ENCODE peak calls at places on chromosome 5, in seven cellular contexts. One of them, this sample, is unnamed.

GRCh38 chr5:113450366-113451328 is 15.9 kb upstream of the TSSK1B start:
- DNase-seq in neural progenitor cell: no peak
- DNase-seq in fibroblast of pulmonary artery: peak
- DNase-seq in spleen: no peak
- DNase-seq in body of pancreas: no peak
- DNase-seq in DND-41: peak
- DNase-seq in heart right ventricle: no peak
- DNase-seq in this sample: no peak

GRCh38 chr5:66223637-66224036 is 79.5 kb downstream of the SREK1 start:
- DNase-seq in neural progenitor cell: no peak
- DNase-seq in fibroblast of pulmonary artery: peak
- DNase-seq in spleen: no peak
- DNase-seq in body of pancreas: no peak
- DNase-seq in DND-41: no peak
- DNase-seq in heart right ventricle: no peak
- DNase-seq in this sample: peak

GRCh38 chr5:138438724-138439536 is at the start of gene REEP2:
- DNase-seq in neural progenitor cell: peak
- DNase-seq in fibroblast of pulmonary artery: peak
- DNase-seq in spleen: peak
- DNase-seq in body of pancreas: peak
- DNase-seq in DND-41: peak
- DNase-seq in heart right ventricle: no peak
- DNase-seq in this sample: peak

GRCh38 chr5:110951373-110951791 is 120.1 kb upstream of the TSLP start:
- DNase-seq in neural progenitor cell: no peak
- DNase-seq in fibroblast of pulmonary artery: peak
- DNase-seq in spleen: no peak
- DNase-seq in body of pancreas: no peak
- DNase-seq in DND-41: no peak
- DNase-seq in heart right ventricle: no peak
- DNase-seq in this sample: no peak

GRCh38 chr5:78747703-78748359 is 99.3 kb upstream of the LHFPL2 start:
- DNase-seq in neural progenitor cell: no peak
- DNase-seq in fibroblast of pulmonary artery: peak
- DNase-seq in spleen: no peak
- DNase-seq in body of pancreas: no peak
- DNase-seq in DND-41: no peak
- DNase-seq in heart right ventricle: no peak
- DNase-seq in this sample: no peak

GRCh38 chr5:96809898-96810297 is 2.2 kb upstream of the ERAP1 start:
- DNase-seq in neural progenitor cell: no peak
- DNase-seq in fibroblast of pulmonary artery: no peak
- DNase-seq in spleen: no peak
- DNase-seq in body of pancreas: no peak
- DNase-seq in DND-41: no peak
- DNase-seq in heart right ventricle: no peak
- DNase-seq in this sample: peak

GRCh38 chr5:13987843-13988464 is 43.5 kb upstream of the DNAH5 start:
- DNase-seq in neural progenitor cell: peak
- DNase-seq in fibroblast of pulmonary artery: peak
- DNase-seq in spleen: no peak
- DNase-seq in body of pancreas: peak
- DNase-seq in DND-41: no peak
- DNase-seq in heart right ventricle: peak
- DNase-seq in this sample: peak

GRCh38 chr5:6461793-6462650 is 13.4 kb downstream of the UBE2QL1 start:
- DNase-seq in neural progenitor cell: no peak
- DNase-seq in fibroblast of pulmonary artery: no peak
- DNase-seq in spleen: no peak
- DNase-seq in body of pancreas: no peak
- DNase-seq in DND-41: no peak
- DNase-seq in heart right ventricle: no peak
- DNase-seq in this sample: no peak

GRCh38 chr5:1652873-1653707 is 129.3 kb upstream of the LPCAT1 start:
- DNase-seq in neural progenitor cell: no peak
- DNase-seq in fibroblast of pulmonary artery: no peak
- DNase-seq in spleen: no peak
- DNase-seq in body of pancreas: no peak
- DNase-seq in DND-41: peak
- DNase-seq in heart right ventricle: no peak
- DNase-seq in this sample: peak

GRCh38 chr5:150293091-150293941 is 3.7 kb upstream of the CAMK2A start:
- DNase-seq in neural progenitor cell: no peak
- DNase-seq in fibroblast of pulmonary artery: no peak
- DNase-seq in spleen: peak
- DNase-seq in body of pancreas: no peak
- DNase-seq in DND-41: no peak
- DNase-seq in heart right ventricle: no peak
- DNase-seq in this sample: no peak

GRCh38 chr5:110884005-110884404 is 145.2 kb downstream of the SLC25A46 start:
- DNase-seq in neural progenitor cell: no peak
- DNase-seq in fibroblast of pulmonary artery: peak
- DNase-seq in spleen: no peak
- DNase-seq in body of pancreas: no peak
- DNase-seq in DND-41: no peak
- DNase-seq in heart right ventricle: no peak
- DNase-seq in this sample: no peak

GRCh38 chr5:14895301-14895700 is 23.7 kb upstream of the ANKH start:
- DNase-seq in neural progenitor cell: no peak
- DNase-seq in fibroblast of pulmonary artery: no peak
- DNase-seq in spleen: no peak
- DNase-seq in body of pancreas: no peak
- DNase-seq in DND-41: no peak
- DNase-seq in heart right ventricle: no peak
- DNase-seq in this sample: no peak

GRCh38 chr5:36398137-36398536 is 96.4 kb upstream of the RANBP3L start:
- DNase-seq in neural progenitor cell: peak
- DNase-seq in fibroblast of pulmonary artery: peak
- DNase-seq in spleen: no peak
- DNase-seq in body of pancreas: no peak
- DNase-seq in DND-41: no peak
- DNase-seq in heart right ventricle: no peak
- DNase-seq in this sample: no peak

GRCh38 chr5:160824590-160824989 is 27.4 kb downstream of the ATP10B start:
- DNase-seq in neural progenitor cell: no peak
- DNase-seq in fibroblast of pulmonary artery: no peak
- DNase-seq in spleen: no peak
- DNase-seq in body of pancreas: no peak
- DNase-seq in DND-41: no peak
- DNase-seq in heart right ventricle: no peak
- DNase-seq in this sample: no peak

GRCh38 chr5:109125755-109126429 is 283.9 kb downstream of the PJA2 start:
- DNase-seq in neural progenitor cell: peak
- DNase-seq in fibroblast of pulmonary artery: no peak
- DNase-seq in spleen: no peak
- DNase-seq in body of pancreas: no peak
- DNase-seq in DND-41: peak
- DNase-seq in heart right ventricle: no peak
- DNase-seq in this sample: no peak

GRCh38 chr5:1480217-1480616 is 35.0 kb upstream of the SLC6A3 start:
- DNase-seq in neural progenitor cell: no peak
- DNase-seq in fibroblast of pulmonary artery: no peak
- DNase-seq in spleen: peak
- DNase-seq in body of pancreas: peak
- DNase-seq in DND-41: no peak
- DNase-seq in heart right ventricle: peak
- DNase-seq in this sample: no peak

GRCh38 chr5:150589791-150590601 is 50.5 kb upstream of the SYNPO start:
- DNase-seq in neural progenitor cell: peak
- DNase-seq in fibroblast of pulmonary artery: peak
- DNase-seq in spleen: peak
- DNase-seq in body of pancreas: peak
- DNase-seq in DND-41: no peak
- DNase-seq in heart right ventricle: peak
- DNase-seq in this sample: no peak

GRCh38 chr5:17805426-17805825 is 171.2 kb downstream of the TAF11L14 start:
- DNase-seq in neural progenitor cell: no peak
- DNase-seq in fibroblast of pulmonary artery: no peak
- DNase-seq in spleen: no peak
- DNase-seq in body of pancreas: no peak
- DNase-seq in DND-41: no peak
- DNase-seq in heart right ventricle: no peak
- DNase-seq in this sample: no peak

GRCh38 chr5:179314606-179315355 is 30.5 kb downstream of the ADAMTS2 start:
- DNase-seq in neural progenitor cell: no peak
- DNase-seq in fibroblast of pulmonary artery: no peak
- DNase-seq in spleen: peak
- DNase-seq in body of pancreas: no peak
- DNase-seq in DND-41: no peak
- DNase-seq in heart right ventricle: no peak
- DNase-seq in this sample: no peak

DNA sequence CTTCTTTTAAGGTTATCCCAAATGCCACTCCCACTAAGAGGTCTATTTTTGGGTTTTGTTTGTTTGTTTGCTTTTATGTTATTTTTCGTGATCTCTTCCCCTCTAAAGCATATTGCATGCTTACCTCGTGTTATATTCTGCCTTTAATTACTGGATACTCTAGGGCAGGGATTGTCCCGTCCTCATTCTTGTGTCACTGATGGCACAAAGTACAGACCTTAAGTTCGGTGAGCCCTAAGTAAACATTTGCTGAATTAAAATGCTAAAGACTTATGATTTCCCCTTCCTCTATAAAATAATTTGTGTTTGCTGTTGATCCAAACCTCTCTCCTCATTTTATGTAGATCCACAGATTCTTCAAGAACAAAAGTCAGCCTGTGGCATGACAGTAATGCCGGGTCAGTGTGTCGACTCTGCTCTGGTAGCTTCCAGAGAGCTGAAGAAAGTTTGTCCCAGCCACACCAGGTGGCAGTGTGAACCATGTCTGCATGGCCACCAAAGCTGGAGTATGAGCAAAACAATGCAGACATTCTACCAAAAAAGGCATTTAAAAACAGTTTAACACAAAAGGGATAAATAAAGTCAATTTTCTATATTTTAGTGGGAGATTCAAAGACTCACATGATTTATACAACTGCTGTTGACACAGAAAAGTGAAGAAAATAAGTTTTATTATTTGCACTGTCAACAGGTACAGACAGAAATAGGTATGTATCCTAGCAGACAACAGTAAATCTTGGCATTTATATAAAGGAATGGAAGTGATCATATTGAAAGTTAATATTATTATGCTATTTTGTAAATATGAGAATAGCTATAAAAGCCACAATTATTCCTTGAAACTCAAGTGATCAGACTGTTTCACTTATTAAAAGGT is 17.9 kb upstream of the POC5 start:
- DNase-seq in neural progenitor cell: peak
- DNase-seq in fibroblast of pulmonary artery: peak
- DNase-seq in spleen: no peak
- DNase-seq in body of pancreas: peak
- DNase-seq in DND-41: no peak
- DNase-seq in heart right ventricle: peak
- DNase-seq in this sample: peak
- TF ChIP-seq CTCF in neural progenitor cell: peak
- TF ChIP-seq CTCF in fibroblast of pulmonary artery: peak
- TF ChIP-seq CTCF in spleen: peak
- TF ChIP-seq CTCF in body of pancreas: peak
- TF ChIP-seq CTCF in DND-41: peak
- TF ChIP-seq CTCF in heart right ventricle: peak
- TF ChIP-seq CTCF in this sample: peak

DNA sequence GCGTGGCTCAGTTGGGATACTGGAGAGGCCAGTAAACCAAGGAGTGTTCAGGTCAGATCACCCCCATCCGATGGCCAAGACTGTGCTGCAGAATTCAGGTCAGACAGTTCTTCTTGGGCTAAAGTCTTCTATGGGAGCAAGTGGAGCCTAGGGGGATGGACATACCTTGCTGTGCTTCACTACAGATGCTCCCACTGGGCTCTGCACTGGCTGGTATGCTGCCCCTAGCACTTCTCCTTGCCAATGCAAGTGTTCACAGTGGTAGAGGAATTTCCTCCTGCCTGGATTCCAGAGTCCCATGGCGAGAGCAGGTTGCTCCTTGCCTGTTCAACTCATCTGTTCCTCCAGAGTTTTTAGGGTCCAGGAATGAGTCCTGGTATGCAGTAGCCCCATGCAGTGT is 134.2 kb upstream of the EDIL3 start:
- DNase-seq in neural progenitor cell: no peak
- DNase-seq in fibroblast of pulmonary artery: no peak
- DNase-seq in spleen: no peak
- DNase-seq in body of pancreas: no peak
- DNase-seq in DND-41: no peak
- DNase-seq in heart right ventricle: no peak
- DNase-seq in this sample: no peak
- TF ChIP-seq CTCF in neural progenitor cell: no peak
- TF ChIP-seq CTCF in fibroblast of pulmonary artery: no peak
- TF ChIP-seq CTCF in spleen: no peak
- TF ChIP-seq CTCF in body of pancreas: no peak
- TF ChIP-seq CTCF in DND-41: no peak
- TF ChIP-seq CTCF in heart right ventricle: no peak
- TF ChIP-seq CTCF in this sample: no peak

GRCh38 chr5:42636425-42636824 is 120.2 kb upstream of the CCDC152 start:
- DNase-seq in neural progenitor cell: peak
- DNase-seq in fibroblast of pulmonary artery: peak
- DNase-seq in spleen: no peak
- DNase-seq in body of pancreas: no peak
- DNase-seq in DND-41: no peak
- DNase-seq in heart right ventricle: no peak
- DNase-seq in this sample: no peak
- TF ChIP-seq CTCF in neural progenitor cell: peak
- TF ChIP-seq CTCF in fibroblast of pulmonary artery: peak
- TF ChIP-seq CTCF in spleen: no peak
- TF ChIP-seq CTCF in body of pancreas: no peak
- TF ChIP-seq CTCF in DND-41: peak
- TF ChIP-seq CTCF in heart right ventricle: no peak
- TF ChIP-seq CTCF in this sample: no peak

DNA sequence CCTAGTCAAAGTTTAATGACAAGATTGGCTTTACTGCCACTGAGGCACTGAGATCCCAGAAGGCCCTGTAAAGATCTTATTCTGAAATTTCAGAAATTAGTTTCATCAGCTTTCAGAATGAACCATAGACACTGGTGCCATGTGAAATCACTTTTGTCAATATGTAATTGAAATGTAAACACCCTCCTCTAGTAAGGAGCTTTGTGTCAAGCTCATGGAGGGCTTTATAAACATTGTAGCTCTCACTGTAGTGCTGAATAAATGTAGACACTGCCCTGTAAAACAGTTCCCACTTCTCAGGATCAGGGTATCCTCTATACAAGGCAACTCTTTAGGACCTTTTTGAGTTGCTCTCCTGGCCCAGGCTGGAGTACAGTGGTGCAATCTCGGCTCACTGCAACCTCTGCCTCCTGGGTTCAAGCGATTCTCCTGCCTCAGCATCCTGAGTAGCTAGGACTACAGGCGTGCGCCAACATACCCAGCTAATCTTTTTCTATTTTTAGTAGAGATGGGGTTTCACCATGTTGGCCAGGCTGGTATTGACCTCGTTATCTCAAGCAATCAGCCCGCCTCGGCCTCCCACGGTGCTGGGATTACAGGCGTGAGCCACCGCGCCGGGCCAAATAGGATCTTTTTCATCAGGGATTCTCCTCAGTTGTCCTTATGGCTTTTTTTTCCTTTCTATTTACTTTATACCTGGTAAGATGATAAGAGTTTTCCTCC is 1823.9 kb upstream of the CDH9 start:
- DNase-seq in neural progenitor cell: peak
- DNase-seq in fibroblast of pulmonary artery: no peak
- DNase-seq in spleen: no peak
- DNase-seq in body of pancreas: no peak
- DNase-seq in DND-41: no peak
- DNase-seq in heart right ventricle: no peak
- DNase-seq in this sample: no peak
- TF ChIP-seq CTCF in neural progenitor cell: no peak
- TF ChIP-seq CTCF in fibroblast of pulmonary artery: no peak
- TF ChIP-seq CTCF in spleen: no peak
- TF ChIP-seq CTCF in body of pancreas: no peak
- TF ChIP-seq CTCF in DND-41: no peak
- TF ChIP-seq CTCF in heart right ventricle: no peak
- TF ChIP-seq CTCF in this sample: no peak

GRCh38 chr5:129135633-129136032 is 41.1 kb downstream of the ISOC1 start:
- DNase-seq in neural progenitor cell: peak
- DNase-seq in fibroblast of pulmonary artery: no peak
- DNase-seq in spleen: no peak
- DNase-seq in body of pancreas: no peak
- DNase-seq in DND-41: no peak
- DNase-seq in heart right ventricle: no peak
- DNase-seq in this sample: peak
- TF ChIP-seq CTCF in neural progenitor cell: peak
- TF ChIP-seq CTCF in fibroblast of pulmonary artery: no peak
- TF ChIP-seq CTCF in spleen: no peak
- TF ChIP-seq CTCF in body of pancreas: no peak
- TF ChIP-seq CTCF in DND-41: peak
- TF ChIP-seq CTCF in heart right ventricle: no peak
- TF ChIP-seq CTCF in this sample: no peak

This sample was measured in activated CD8-positive, alpha-beta T cell treated with anti-CD3 and anti-CD28 coated beads for 36 hours.